ENCODE peak calls at places on chromosomes 2 and 18, in five cellular contexts. G is pancreas, A is PC-9, R is AG09319, Z is foreskin fibroblast. C is an unnamed sample.

GRCh38 chr18:74290831-74291770 is 662 bp downstream of the CYB5A start:
- DNase-seq in G (peak), A (peak), R (no peak), Z (no peak), C (no peak)

GRCh38 chr2:171553858-171554257 is 31.6 kb downstream of the CYBRD1 start:
- DNase-seq in G (no peak), A (peak), R (peak), Z (no peak), C (no peak)

GRCh38 chr2:68907232-68907922 is 36.2 kb upstream of the BMP10 start:
- DNase-seq in G (no peak), A (no peak), R (no peak), Z (no peak), C (no peak)

GRCh38 chr2:109299466-109299865 is 170.5 kb downstream of the SH3RF3 start:
- DNase-seq in G (no peak), A (no peak), R (no peak), Z (no peak), C (no peak)

GRCh38 chr2:121707920-121708361 is 28.7 kb downstream of the NIFK start:
- DNase-seq in G (no peak), A (peak), R (no peak), Z (no peak), C (no peak)

GRCh38 chr2:188659656-188660406 is 314.3 kb upstream of the COL3A1 start:
- DNase-seq in G (no peak), A (no peak), R (no peak), Z (peak), C (no peak)

GRCh38 chr2:41963661-41964525 is 83.9 kb upstream of the PKDCC start:
- DNase-seq in G (peak), A (no peak), R (no peak), Z (no peak), C (no peak)

GRCh38 chr18:41850781-41851180 is 104.3 kb upstream of the PIK3C3 start:
- DNase-seq in G (no peak), A (no peak), R (no peak), Z (no peak), C (no peak)

GRCh38 chr2:201232125-201232815 is 28.1 kb upstream of the CASP8 start:
- DNase-seq in G (peak), A (peak), R (peak), Z (peak), C (peak)

GRCh38 chr2:50769416-50769815 is 262.5 kb downstream of the NRXN1 start:
- DNase-seq in G (no peak), A (no peak), R (no peak), Z (no peak), C (no peak)

GRCh38 chr2:31299547-31299946 is 65.6 kb downstream of the EHD3 start:
- DNase-seq in G (no peak), A (no peak), R (no peak), Z (no peak), C (no peak)

GRCh38 chr2:85418132-85419008 is at the start of gene SH2D6:
- DNase-seq in G (peak), A (peak), R (peak), Z (peak), C (no peak)

GRCh38 chr2:172181840-172182239 is 79.1 kb upstream of the DLX2 start:
- DNase-seq in G (no peak), A (peak), R (no peak), Z (no peak), C (no peak)

GRCh38 chr2:179031731-179032408 is 18.1 kb downstream of the CCDC141 start:
- DNase-seq in G (no peak), A (no peak), R (no peak), Z (no peak), C (peak)

GRCh38 chr18:43664487-43665008 is 387.3 kb upstream of the SYT4 start:
- DNase-seq in G (no peak), A (no peak), R (no peak), Z (no peak), C (no peak)

GRCh38 chr2:215921884-215922283 is 91.5 kb downstream of the MREG start:
- DNase-seq in G (no peak), A (peak), R (peak), Z (peak), C (no peak)

GRCh38 chr18:46166261-46166970 is 62.2 kb downstream of the HAUS1 start:
- DNase-seq in G (no peak), A (no peak), R (no peak), Z (no peak), C (no peak)

GRCh38 chr2:232053777-232054176 is 92.3 kb downstream of the DIS3L2 start:
- DNase-seq in G (no peak), A (no peak), R (no peak), Z (no peak), C (no peak)

GRCh38 chr2:150425121-150425559 is 62.3 kb downstream of the RND3 start:
- DNase-seq in G (no peak), A (no peak), R (no peak), Z (no peak), C (no peak)

GRCh38 chr2:138522556-138522955 is 21.0 kb downstream of the SPOPL start:
- DNase-seq in G (no peak), A (no peak), R (no peak), Z (no peak), C (no peak)

GRCh38 chr2:174492963-174493431 is 6.2 kb upstream of the GPR155 start:
- DNase-seq in G (no peak), A (no peak), R (no peak), Z (no peak), C (no peak)

GRCh38 chr2:65456886-65457285 is 24.5 kb upstream of the SPRED2 start:
- DNase-seq in G (no peak), A (no peak), R (no peak), Z (no peak), C (no peak)

GRCh38 chr2:9286553-9287399 is 80.2 kb downstream of the ASAP2 start:
- DNase-seq in G (no peak), A (peak), R (no peak), Z (no peak), C (peak)

GRCh38 chr2:160375802-160376469 is 117.7 kb downstream of the RBMS1 start:
- DNase-seq in G (no peak), A (no peak), R (no peak), Z (no peak), C (no peak)

GRCh38 chr18:57422313-57422872 is 12.8 kb upstream of the ONECUT2 start:
- DNase-seq in G (no peak), A (no peak), R (no peak), Z (no peak), C (no peak)

GRCh38 chr2:175903384-175903936 is 98.6 kb downstream of the LNPK start:
- DNase-seq in G (no peak), A (no peak), R (no peak), Z (no peak), C (no peak)

GRCh38 chr2:74474899-74475298 is 2.4 kb upstream of the MRPL53 start:
- DNase-seq in G (no peak), A (no peak), R (no peak), Z (no peak), C (no peak)

GRCh38 chr2:9699139-9699823 is 68.5 kb upstream of the YWHAQ start:
- DNase-seq in G (no peak), A (no peak), R (no peak), Z (peak), C (peak)

GRCh38 chr2:179057737-179058136 is 7.8 kb upstream of the CCDC141 start:
- DNase-seq in G (no peak), A (no peak), R (no peak), Z (no peak), C (no peak)

GRCh38 chr18:25736516-25736915 is 353.9 kb downstream of the SS18 start:
- DNase-seq in G (no peak), A (no peak), R (no peak), Z (no peak), C (no peak)

GRCh38 chr2:200809506-200810251 is 2.0 kb upstream of the BZW1 start:
- DNase-seq in G (no peak), A (no peak), R (no peak), Z (no peak), C (no peak)

GRCh38 chr2:160423141-160423540 is 70.5 kb downstream of the RBMS1 start:
- DNase-seq in G (no peak), A (no peak), R (no peak), Z (no peak), C (no peak)

DNA sequence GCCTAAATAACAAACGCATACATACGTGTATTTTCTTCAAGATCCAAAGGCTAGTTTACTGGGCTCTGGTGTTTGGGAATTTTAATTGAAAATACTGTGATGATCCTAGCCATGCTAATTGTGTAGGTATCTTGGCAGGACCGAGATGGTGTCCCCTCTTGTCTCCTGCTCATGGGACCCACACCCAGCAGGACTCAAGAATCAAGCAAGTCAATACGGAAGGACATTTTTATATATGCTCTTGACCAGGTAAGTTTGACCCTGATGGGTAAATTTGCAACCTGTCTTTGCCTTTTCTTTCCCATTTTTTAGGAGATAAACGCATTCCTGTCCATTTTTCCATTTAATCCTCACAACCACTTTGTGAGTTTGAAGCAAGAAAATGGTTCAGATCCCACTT is 111.8 kb upstream of the MYCN start:
- DNase-seq in G (no peak), A (no peak), R (no peak), Z (no peak), C (no peak)
- TF ChIP-seq CTCF in G (no peak), A (no peak), R (no peak), Z (no peak), C (no peak)

GRCh38 chr2:140027320-140027719 is 1247.1 kb upstream of the NXPH2 start:
- DNase-seq in G (no peak), A (no peak), R (no peak), Z (no peak), C (no peak)
- TF ChIP-seq CTCF in G (no peak), A (no peak), R (no peak), Z (no peak), C (no peak)

GRCh38 chr2:23617167-23617787 is 232.3 kb downstream of the KLHL29 start:
- DNase-seq in G (no peak), A (no peak), R (peak), Z (peak), C (peak)
- TF ChIP-seq CTCF in G (no peak), A (no peak), R (peak), Z (peak), C (peak)

GRCh38 chr18:52722904-52723303 is 382.9 kb downstream of the DCC start:
- DNase-seq in G (no peak), A (no peak), R (no peak), Z (no peak), C (no peak)

GRCh38 chr18:52715421-52715820 is 375.4 kb downstream of the DCC start:
- DNase-seq in G (no peak), A (no peak), R (no peak), Z (no peak), C (no peak)

GRCh38 chr18:52715961-52716360 is 376.0 kb downstream of the DCC start:
- DNase-seq in G (no peak), A (no peak), R (no peak), Z (no peak), C (no peak)

DNA sequence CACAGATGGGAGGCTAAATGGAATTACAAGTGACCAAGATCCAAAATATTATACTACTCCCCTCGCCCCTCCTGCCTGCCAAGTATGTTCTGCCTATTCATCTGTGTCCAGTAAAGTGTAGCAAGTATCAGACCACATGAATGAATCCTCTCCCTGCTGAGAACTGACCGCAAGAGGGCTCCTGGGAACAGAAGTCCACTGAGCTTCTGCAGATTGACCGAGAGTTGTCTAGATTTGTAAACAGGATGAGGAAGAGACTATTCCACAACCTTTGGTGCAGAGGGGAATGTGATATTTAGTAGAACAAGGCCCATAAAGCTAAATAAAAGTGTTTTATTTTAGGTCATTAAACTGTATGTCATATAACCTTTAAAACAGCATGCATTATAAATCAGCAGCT is 376.9 kb downstream of the DCC start:
- DNase-seq in G (peak), A (peak), R (no peak), Z (peak), C (no peak)
- TF ChIP-seq CTCF in G (peak), A (peak), R (no peak), Z (no peak), C (no peak)

GRCh38 chr2:105460048-105460732 is 61.3 kb upstream of the FHL2 start:
- DNase-seq in G (no peak), A (no peak), R (peak), Z (no peak), C (no peak)
- TF ChIP-seq CTCF in G (no peak), A (no peak), R (no peak), Z (no peak), C (no peak)

GRCh38 chr2:2843969-2844548 is 513.0 kb upstream of the MYT1L start:
- DNase-seq in G (no peak), A (no peak), R (no peak), Z (no peak), C (no peak)
- TF ChIP-seq CTCF in G (peak), A (peak), R (no peak), Z (no peak), C (peak)

GRCh38 chr2:166246901-166247300 is 119.1 kb upstream of the SCN1A start:
- DNase-seq in G (no peak), A (no peak), R (no peak), Z (no peak), C (no peak)
- TF ChIP-seq CTCF in G (no peak), A (no peak), R (no peak), Z (no peak), C (no peak)

GRCh38 chr2:3305952-3306351 is 71.7 kb downstream of the EIPR1 start:
- DNase-seq in G (no peak), A (no peak), R (no peak), Z (no peak), C (no peak)

GRCh38 chr2:3302421-3302750 is 75.2 kb downstream of the EIPR1 start:
- DNase-seq in G (no peak), A (no peak), R (no peak), Z (no peak), C (no peak)

GRCh38 chr2:3305431-3305830 is 72.2 kb downstream of the EIPR1 start:
- DNase-seq in G (no peak), A (no peak), R (no peak), Z (no peak), C (no peak)

GRCh38 chr2:3302751-3303582 is 74.7 kb downstream of the EIPR1 start:
- DNase-seq in G (no peak), A (no peak), R (no peak), Z (no peak), C (no peak)

GRCh38 chr2:3303583-3304406 is 73.8 kb downstream of the EIPR1 start:
- DNase-seq in G (peak), A (peak), R (peak), Z (peak), C (peak)
- TF ChIP-seq CTCF in G (peak), A (peak), R (peak), Z (peak), C (peak)

C was measured in AG09309.